ENCODE peak calls at places on chromosome 2, in five cellular contexts. A, Y, V, S and K are unnamed samples. For H3K4me1, the result is how much of the 10 kb centered on the place peaks cover.

GRCh38 chr2:56244911-56245530 is 61.2 kb downstream of the CCDC85A start:
- DNase-seq in A (no peak), V (no peak), Y (peak), S (no peak), K (no peak)

GRCh38 chr2:223203971-223204370 is 152.0 kb downstream of the KCNE4 start:
- DNase-seq in V (no peak), Y (no peak), A (no peak), S (no peak), K (no peak)

GRCh38 chr2:177639262-177639914 is 246.8 kb downstream of the AGPS start:
- DNase-seq in Y (no peak), V (no peak), S (no peak), A (no peak), K (no peak)

GRCh38 chr2:82837588-82838304 is 1621.3 kb downstream of the SUCLG1 start:
- DNase-seq in S (no peak), Y (no peak), A (peak), V (no peak), K (no peak)

GRCh38 chr2:64049633-64050220 is 30.5 kb upstream of the VPS54 start:
- DNase-seq in Y (peak), S (peak), V (peak), A (peak), K (peak)

GRCh38 chr2:44952143-44952805 is 10.8 kb downstream of the SIX3 start:
- DNase-seq in A (peak), V (peak), S (no peak), Y (peak), K (no peak)

GRCh38 chr2:224309216-224309615 is 92.7 kb downstream of the FAM124B start:
- DNase-seq in A (no peak), S (no peak), V (no peak), Y (no peak), K (no peak)

GRCh38 chr2:203732072-203732952 is 25.9 kb downstream of the CD28 start:
- DNase-seq in V (no peak), Y (no peak), A (no peak), S (no peak), K (no peak)

GRCh38 chr2:74045454-74045853 is 60.7 kb downstream of the TET3 start:
- DNase-seq in V (no peak), Y (no peak), S (no peak), A (no peak), K (no peak)

DNA sequence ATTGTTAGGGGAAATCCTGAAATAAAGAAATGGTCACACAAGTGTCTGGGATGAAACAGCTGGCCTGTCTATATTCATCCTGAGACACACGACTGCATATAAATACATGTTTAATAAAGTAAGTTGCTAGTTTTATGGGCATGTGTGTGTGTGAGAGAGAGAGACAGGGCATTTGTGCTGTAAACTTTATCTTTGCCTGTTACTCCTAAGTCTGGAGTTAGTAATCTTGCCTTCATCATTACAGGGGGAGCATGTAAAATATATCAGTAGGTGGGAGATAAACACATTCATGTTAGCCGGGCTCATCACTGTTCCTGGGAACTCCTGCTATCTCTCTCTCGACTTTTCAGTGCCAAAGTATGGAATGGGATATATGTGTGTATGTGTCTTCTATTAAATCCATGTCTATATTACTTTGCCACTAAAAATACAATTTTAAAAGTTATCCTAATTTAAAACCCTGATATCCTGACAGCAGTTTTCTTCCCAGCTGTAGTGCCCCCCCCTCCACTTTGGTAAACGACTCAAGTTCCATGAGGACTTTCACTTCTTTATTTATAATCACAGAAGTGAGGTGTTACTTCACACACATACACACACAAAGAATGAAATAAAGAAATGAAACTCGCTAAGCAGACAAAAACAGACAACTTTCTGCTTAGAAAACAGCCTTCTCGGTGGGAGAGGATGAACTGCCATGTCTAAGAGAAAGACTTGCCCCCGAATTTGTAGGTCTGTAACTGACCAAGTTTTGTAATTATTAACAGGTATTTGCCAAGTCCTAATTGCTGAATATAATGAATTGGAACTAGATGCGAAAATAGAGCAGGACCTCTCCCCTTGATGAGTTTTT is 949 bp downstream of the ZEB2 start:
- DNase-seq in A (no peak), Y (no peak), V (no peak), S (no peak), K (no peak)
- H3K4me3 ChIP-seq in A (no peak), Y (peak), V (no peak), S (peak), K (peak)

DNA sequence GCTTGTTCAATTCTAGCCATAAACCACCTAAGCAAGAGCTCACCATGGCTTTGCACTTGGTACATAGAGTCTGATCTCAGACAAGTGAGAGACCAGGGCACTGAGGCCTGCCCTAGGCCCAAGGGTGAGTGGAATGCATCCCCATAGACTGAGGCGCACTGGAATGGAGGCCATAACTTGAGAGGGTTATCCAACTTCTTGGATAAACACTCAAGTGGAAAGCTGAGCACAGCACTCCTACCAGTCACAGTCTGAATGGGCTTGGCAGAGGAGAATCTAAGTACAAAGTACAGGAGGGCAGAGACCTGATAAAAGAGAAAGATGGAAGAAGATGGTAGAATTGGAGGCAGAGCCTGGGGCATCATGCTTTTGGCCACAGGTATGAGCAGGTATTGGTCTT is 30.4 kb upstream of the CASP10 start:
- DNase-seq in A (no peak), S (no peak), V (no peak), Y (peak), K (no peak)
- H3K4me1 ChIP-seq in A (half or more), S (under half), V (under half), Y (half or more), K (under half)

GRCh38 chr2:65275141-65275540 is 47.5 kb downstream of the ACTR2 start:
- DNase-seq in V (no peak), Y (no peak), A (no peak), S (no peak), K (no peak)
- TF ChIP-seq POLR2A in V (no peak), Y (no peak), A (no peak), S (no peak), K (no peak)

GRCh38 chr2:11102466-11102865 is 52.8 kb upstream of the SLC66A3 start:
- DNase-seq in Y (no peak), A (no peak), S (no peak), V (no peak), K (no peak)

GRCh38 chr2:11101430-11101829 is 53.8 kb upstream of the SLC66A3 start:
- DNase-seq in A (no peak), Y (no peak), V (no peak), S (no peak), K (no peak)

GRCh38 chr2:11104794-11105660 is 50.2 kb upstream of the SLC66A3 start:
- DNase-seq in A (no peak), Y (no peak), V (no peak), S (no peak), K (no peak)

GRCh38 chr2:11102956-11103860 is 52.1 kb upstream of the SLC66A3 start:
- DNase-seq in V (no peak), Y (no peak), S (no peak), A (no peak), K (no peak)

DNA sequence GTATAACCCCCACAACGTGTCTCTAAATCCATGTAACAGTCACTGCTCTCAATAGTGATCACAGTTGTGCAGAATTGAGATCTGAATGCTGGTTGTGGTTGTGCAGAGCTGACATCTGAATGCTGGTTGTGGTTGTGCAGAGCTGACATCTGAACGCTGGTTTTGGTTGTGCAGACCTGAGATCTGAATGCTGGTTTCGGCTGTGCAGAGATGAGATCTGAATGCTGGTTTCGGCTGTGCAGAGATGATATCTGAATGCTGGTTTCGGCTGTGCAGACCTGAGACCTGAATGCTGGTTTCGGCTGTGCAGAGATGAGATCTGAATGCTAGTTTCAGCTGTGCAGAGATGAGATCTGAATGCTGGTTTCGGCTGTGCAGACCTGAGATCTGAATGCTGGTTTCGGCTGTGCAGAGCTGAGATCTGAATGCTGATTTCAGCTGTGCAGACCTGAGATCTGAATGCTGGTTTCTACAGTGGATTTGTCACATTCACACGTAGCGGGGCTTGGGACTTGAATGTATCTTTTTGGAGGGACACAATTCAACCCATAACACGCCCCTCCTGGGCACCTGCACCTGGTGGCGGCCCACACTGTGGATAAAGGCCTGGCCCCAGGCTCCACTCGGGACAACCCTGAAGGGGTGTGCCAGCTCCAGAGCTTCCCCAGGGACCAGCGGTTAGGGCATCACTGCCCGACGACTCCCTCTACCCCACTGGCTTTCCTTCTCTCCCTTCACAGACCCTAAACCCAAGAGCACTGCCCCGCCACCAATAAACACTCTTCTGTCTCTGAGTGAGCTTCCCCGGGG is 51.1 kb upstream of the SLC66A3 start:
- DNase-seq in V (no peak), S (no peak), Y (no peak), A (no peak), K (no peak)
- H3K4me3 ChIP-seq in V (no peak), S (no peak), Y (no peak), A (no peak), K (no peak)